ENCODE peak calls at places on chromosome 21, in five cellular contexts. K is neuronal stem cell, Q is IMR-90, R is endothelial cell of umbilical vein, I is fibroblast of lung. B is an unnamed sample.

GRCh38 chr21:36850372-36850771 is 116.1 kb downstream of the HLCS start:
- DNase-seq in K (no peak), I (no peak), R (no peak), Q (no peak), B (no peak)

GRCh38 chr21:16020878-16021277 is 291.1 kb downstream of the USP25 start:
- DNase-seq in Q (no peak), I (no peak), K (no peak), R (no peak), B (no peak)

GRCh38 chr21:28126521-28127317 is 866.0 kb downstream of the LTN1 start:
- DNase-seq in R (no peak), Q (no peak), K (no peak), I (peak), B (no peak)

GRCh38 chr21:37165606-37166005 is 92.6 kb downstream of the TTC3 start:
- DNase-seq in R (no peak), K (no peak), I (no peak), Q (no peak), B (no peak)

GRCh38 chr21:41439245-41439644 is 13.2 kb downstream of the MX1 start:
- DNase-seq in Q (peak), R (no peak), I (no peak), K (no peak), B (no peak)

GRCh38 chr21:26587621-26588260 is 14.7 kb upstream of the CYYR1 start:
- DNase-seq in I (peak), Q (peak), K (no peak), R (peak), B (no peak)

GRCh38 chr21:35619184-35619583 is 441.1 kb downstream of the SETD4 start:
- DNase-seq in R (peak), K (no peak), Q (peak), I (no peak), B (no peak)

GRCh38 chr21:16192900-16193299 is 463.1 kb downstream of the USP25 start:
- DNase-seq in Q (peak), R (no peak), K (no peak), I (peak), B (no peak)

GRCh38 chr21:41167348-41168342 is at the start of gene BACE2:
- DNase-seq in R (peak), Q (peak), I (peak), K (peak), B (peak)

DNA sequence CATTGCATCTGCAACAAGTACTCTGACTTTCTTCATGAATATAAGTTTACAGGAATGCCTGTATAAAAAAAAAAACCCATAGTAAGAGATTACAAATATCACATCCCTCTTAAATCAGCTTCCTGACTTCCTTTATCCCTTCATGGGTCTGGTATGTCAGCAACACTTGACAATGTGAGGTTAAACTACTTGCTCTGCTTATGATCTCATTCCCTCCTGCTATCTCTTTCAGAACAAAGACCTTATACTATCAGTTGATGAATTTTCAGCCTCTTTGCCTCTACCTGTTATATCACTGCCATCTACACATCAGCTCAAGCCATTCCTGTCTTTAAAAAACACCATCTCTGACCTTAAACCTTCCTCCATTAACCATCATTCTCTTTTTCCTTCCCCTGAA is 130.9 kb upstream of the SAMSN1 start:
- DNase-seq in R (no peak), K (no peak), I (no peak), Q (no peak), B (no peak)
- H3K4me2 ChIP-seq in R (no peak), K (no peak), I (no peak), Q (no peak), B (no peak)

GRCh38 chr21:45436371-45437040 is 31.5 kb downstream of the COL18A1 start:
- DNase-seq in Q (no peak), I (no peak), K (no peak), R (no peak), B (no peak)

GRCh38 chr21:45433301-45433700 is 28.3 kb downstream of the COL18A1 start:
- DNase-seq in K (no peak), Q (no peak), R (no peak), I (no peak), B (no peak)

GRCh38 chr21:45433911-45434644 is 29.1 kb downstream of the COL18A1 start:
- DNase-seq in I (no peak), Q (no peak), R (no peak), K (no peak), B (no peak)

GRCh38 chr21:45435405-45435981 is 30.5 kb downstream of the COL18A1 start:
- DNase-seq in I (no peak), R (no peak), K (no peak), Q (no peak), B (no peak)

GRCh38 chr21:45434645-45435217 is 29.8 kb downstream of the COL18A1 start:
- DNase-seq in R (no peak), Q (no peak), K (no peak), I (no peak), B (no peak)
- H3K4me2 ChIP-seq in R (no peak), Q (no peak), K (no peak), I (no peak), B (peak)

GRCh38 chr21:45410865-45411809 is 6.2 kb downstream of the COL18A1 start:
- DNase-seq in R (no peak), I (no peak), Q (no peak), K (no peak), B (no peak)
- H3K4me2 ChIP-seq in R (no peak), I (no peak), Q (no peak), K (no peak), B (peak)

DNA sequence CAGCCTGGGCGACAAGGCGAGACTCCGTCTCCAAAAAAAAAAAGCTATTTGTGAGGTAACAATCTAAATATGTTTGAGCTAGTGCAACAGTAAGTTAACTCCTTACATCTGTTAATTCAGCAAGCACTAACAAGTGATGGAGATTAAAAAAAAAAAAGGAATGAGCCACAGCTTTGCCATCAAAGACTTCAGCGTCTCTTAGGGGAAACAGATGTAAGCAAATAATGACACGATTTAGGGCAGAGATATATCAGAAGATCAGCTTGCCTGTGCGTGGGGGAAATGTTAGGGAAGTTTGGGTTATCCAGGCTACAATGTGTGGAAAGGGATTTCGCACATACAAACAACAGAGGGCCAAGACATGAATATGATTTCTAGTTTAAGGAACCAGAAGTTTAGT is 2.2 kb upstream of the BRWD1 start:
- DNase-seq in Q (no peak), I (no peak), R (no peak), K (no peak), B (no peak)
- H3K4me2 ChIP-seq in Q (no peak), I (no peak), R (no peak), K (no peak), B (no peak)

DNA sequence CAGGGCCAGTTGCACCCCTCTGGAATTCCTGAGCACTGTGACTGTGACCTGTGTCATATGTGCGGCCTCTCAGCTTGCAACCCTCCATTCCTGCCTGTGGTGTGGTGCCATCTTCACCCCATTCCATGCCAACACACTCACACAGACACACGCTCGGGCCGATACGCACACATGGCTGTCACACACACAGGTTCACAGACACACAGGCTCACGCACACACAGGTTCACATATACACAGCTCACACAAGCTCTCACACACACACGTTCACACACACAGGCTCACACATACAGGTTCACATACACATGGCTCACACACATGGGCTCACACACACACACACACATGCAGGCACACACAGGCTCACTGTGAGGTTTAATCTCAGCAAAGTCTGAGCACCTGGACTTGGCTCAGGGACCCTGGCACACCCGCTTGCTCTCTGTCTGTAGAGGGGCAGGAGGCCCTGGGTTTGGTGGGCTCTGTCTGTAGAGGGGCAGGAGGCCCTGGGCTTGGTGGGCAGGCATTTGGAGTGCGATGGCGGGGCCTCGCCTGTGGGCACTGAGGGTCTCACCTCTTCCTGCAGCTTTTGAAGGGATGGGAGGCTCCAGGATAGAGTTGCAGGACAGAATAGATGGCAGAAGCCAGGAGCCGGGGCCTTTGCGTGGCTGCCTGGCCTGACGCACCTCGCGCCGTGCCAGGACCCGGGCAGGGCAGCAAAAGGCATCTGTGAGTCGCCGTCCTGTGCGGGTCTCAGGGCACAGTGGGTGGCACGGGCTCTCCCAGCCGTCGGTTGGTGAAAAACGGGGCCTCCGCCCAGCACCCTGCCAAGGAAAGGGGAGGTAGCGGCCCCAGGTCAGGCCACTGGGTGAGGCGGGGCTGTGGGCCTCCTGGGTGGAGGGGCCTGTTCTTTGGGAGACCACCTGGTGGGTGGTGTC is 17.1 kb downstream of the COL18A1 start:
- DNase-seq in K (no peak), R (no peak), I (no peak), Q (no peak), B (no peak)
- H3K4me2 ChIP-seq in K (no peak), R (no peak), I (no peak), Q (no peak), B (no peak)

GRCh38 chr21:43697758-43698643 is 20.9 kb upstream of the PDXK start:
- DNase-seq in K (no peak), R (no peak), Q (peak), I (peak), B (no peak)
- H3K4me2 ChIP-seq in K (no peak), R (no peak), Q (no peak), I (no peak), B (no peak)

DNA sequence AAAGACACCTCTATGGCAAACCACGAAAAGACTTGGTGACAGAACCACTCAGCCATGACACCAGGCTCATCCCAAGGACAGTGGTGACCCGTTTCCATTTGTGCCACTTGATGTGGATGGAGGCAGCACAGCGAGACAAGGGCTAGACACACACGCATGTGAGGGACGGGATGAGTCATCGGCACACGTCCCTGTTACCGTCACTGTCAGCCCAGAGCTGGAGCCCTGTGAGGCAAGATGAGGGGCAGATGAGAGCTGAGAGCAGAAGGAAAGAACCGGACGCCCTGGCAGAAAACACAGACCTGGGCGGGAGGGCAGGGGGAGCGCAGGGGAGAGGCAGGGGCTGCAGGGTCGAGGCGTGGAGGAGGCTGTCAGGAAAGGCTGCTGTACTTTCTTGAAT is 57.8 kb downstream of the SIK1 start:
- DNase-seq in K (no peak), R (no peak), I (no peak), Q (peak), B (no peak)
- H3K4me2 ChIP-seq in K (no peak), R (no peak), I (no peak), Q (no peak), B (no peak)

DNA sequence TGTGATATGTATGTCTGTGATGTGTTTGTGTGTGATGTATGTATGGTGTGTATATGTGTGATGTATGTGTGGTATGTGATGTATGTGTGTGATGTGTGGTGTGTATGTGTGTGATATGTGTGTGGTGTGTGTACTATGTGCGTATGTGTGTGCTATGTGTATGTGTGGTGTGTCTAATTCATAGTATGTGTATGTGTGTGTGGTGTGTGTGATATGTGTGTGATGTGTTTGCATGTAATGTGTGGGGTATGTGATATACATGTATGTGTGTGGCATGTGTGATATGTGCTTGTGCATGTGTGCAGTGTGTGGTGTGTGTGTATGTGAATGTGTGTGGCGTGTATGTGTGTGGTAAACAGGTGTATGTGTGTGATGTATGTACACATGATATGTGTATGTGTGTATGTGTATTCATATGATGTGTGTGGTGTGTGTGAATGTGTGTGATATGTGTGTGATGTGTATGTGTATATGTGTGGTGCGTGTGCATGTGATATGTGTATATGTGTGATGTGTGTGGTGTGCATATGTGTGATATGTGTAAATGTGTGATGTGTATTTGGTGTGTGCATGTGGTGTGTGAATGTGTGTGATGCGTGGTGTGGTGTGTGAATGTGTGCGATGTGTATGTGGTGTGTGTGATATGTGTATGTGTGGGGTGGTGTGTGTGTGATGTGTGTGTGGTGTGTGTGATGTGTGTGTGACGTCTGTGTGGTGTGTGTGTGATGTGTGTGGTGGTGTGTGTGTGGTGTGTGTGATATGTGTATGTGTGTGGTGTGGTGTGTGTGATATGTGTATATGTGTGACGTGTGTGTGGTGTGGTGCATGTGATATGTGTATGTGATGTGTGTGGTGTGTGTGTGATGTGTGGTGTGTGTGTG is 8.0 kb upstream of the PCBP3 start:
- DNase-seq in R (no peak), Q (no peak), I (no peak), K (no peak), B (no peak)
- H3K4me2 ChIP-seq in R (no peak), Q (no peak), I (no peak), K (no peak), B (no peak)

GRCh38 chr21:45831991-45832740 is 149.4 kb upstream of the COL6A1 start:
- DNase-seq in I (peak), R (no peak), K (no peak), Q (peak), B (no peak)

GRCh38 chr21:45835301-45836267 is 146.0 kb upstream of the COL6A1 start:
- DNase-seq in Q (no peak), K (no peak), I (no peak), R (no peak), B (no peak)

GRCh38 chr21:45833437-45833836 is 148.1 kb upstream of the COL6A1 start:
- DNase-seq in K (no peak), Q (no peak), I (no peak), R (no peak), B (no peak)

GRCh38 chr21:45834821-45835293 is 146.7 kb upstream of the COL6A1 start:
- DNase-seq in Q (no peak), R (no peak), I (no peak), K (no peak), B (no peak)

DNA sequence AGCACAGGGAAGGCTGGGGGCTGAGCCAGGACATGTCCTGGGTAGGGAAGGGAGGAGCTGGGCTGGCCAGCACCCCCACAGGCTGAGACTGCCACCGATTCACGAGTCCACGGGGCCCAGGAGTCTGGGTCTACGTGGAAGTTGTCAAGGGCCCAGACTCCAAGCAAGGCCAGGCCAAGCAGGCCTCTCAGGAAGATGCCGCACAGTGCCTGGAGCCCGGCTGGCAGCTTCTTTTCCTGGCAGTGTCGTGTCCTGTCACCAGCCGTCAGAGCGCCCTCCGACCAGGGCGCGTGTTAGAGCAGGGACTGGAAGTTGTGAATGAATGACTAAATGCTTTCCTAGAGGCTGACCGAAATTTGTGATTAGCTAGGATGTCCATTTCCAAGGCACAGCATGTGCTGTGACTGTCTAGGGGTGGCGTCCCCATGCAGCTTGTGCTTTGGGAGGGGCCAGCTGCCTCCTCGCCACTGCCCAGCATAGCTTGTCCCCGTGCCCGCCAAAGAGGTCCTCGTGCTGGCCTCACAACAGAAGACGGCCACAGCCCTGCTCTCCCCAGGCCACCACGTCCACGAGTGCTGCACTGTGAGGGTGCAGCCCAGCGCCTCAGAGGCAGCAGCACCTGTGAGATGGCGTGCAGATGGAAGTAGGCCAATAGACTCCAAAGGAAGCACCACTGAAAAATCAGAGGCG is 147.4 kb upstream of the COL6A1 start:
- DNase-seq in K (no peak), I (no peak), Q (no peak), R (no peak), B (no peak)
- H3K4me2 ChIP-seq in K (no peak), I (no peak), Q (no peak), R (no peak), B (no peak)

GRCh38 chr21:18602711-18603110 is 199.1 kb upstream of the TMPRSS15 start:
- DNase-seq in Q (no peak), I (no peak), R (no peak), K (no peak), B (no peak)

GRCh38 chr21:18608226-18608625 is 204.6 kb upstream of the TMPRSS15 start:
- DNase-seq in I (no peak), K (no peak), Q (no peak), R (no peak), B (no peak)

DNA sequence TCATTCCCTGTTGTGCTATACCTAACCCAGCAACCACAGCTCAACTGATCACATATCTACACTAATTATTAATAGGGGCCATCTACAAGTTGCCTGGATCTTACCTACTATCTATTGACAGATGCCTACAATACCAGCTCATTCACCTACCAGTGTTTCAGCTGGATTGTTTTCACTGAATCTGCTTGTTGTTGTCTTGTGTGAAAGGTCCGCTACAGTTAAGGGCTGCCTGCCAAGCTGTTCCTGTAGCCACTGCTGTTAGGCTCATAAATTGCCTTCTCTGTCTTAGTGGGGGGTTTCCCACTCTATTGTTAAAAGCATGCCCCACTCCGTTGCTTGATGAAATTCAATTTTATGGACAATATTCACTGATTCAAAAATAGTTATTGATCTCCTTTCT is 199.7 kb upstream of the TMPRSS15 start:
- DNase-seq in Q (no peak), K (no peak), I (no peak), R (peak), B (no peak)
- H3K4me2 ChIP-seq in Q (no peak), K (no peak), I (no peak), R (no peak), B (no peak)